ENCODE peak calls at places on chromosomes 11 and 22, in five cellular contexts. U, E, V, R and O are unnamed samples. For H3K36me3, the result is how much of the 10 kb centered on the place peaks cover.

GRCh38 chr11:75328426-75329277 is 22.8 kb downstream of the ARRB1 start:
- DNase-seq in R (peak), U (peak), E (peak), V (peak), O (peak)

GRCh38 chr22:30196141-30196866 is 50.3 kb downstream of the LIF start:
- DNase-seq in V (peak), R (peak), E (peak), U (peak), O (peak)

GRCh38 chr22:39183991-39184585 is 31.6 kb upstream of the CBX7 start:
- DNase-seq in V (no peak), R (no peak), U (no peak), E (peak), O (no peak)

GRCh38 chr22:45682069-45682468 is 10.4 kb downstream of the ATXN10 start:
- DNase-seq in V (no peak), R (no peak), E (no peak), U (no peak), O (no peak)

GRCh38 chr11:24575392-24575791 is 78.5 kb downstream of the LUZP2 start:
- DNase-seq in U (no peak), R (no peak), E (peak), V (no peak), O (no peak)

GRCh38 chr22:30423296-30423958 is 2.1 kb upstream of the MTFP1 start:
- DNase-seq in U (no peak), R (no peak), E (no peak), V (peak), O (no peak)

GRCh38 chr11:31757245-31757835 is 53.8 kb downstream of the PAX6 start:
- DNase-seq in R (no peak), U (no peak), E (no peak), V (no peak), O (no peak)

GRCh38 chr11:126497581-126498109 is 142.2 kb downstream of the ST3GAL4 start:
- DNase-seq in V (no peak), U (no peak), E (no peak), R (no peak), O (no peak)

GRCh38 chr22:23083315-23084021 is 13.1 kb downstream of the GNAZ start:
- DNase-seq in U (no peak), R (no peak), E (no peak), V (no peak), O (no peak)

GRCh38 chr11:96390403-96390830 is 604 bp downstream of the JRKL start:
- DNase-seq in R (no peak), V (no peak), E (peak), U (no peak), O (no peak)

GRCh38 chr11:8006349-8006977 is 19.3 kb downstream of the EIF3F start:
- DNase-seq in V (peak), E (peak), U (no peak), R (peak), O (peak)

GRCh38 chr11:76589945-76590630 is 80.5 kb downstream of the LRRC32 start:
- DNase-seq in E (no peak), V (no peak), R (no peak), U (no peak), O (no peak)

GRCh38 chr22:41041532-41041931 is 50.9 kb upstream of the EP300 start:
- DNase-seq in U (no peak), R (no peak), E (no peak), V (no peak), O (no peak)

GRCh38 chr11:68036717-68037239 is 2.0 kb upstream of the TCIRG1 start:
- DNase-seq in U (peak), R (peak), E (no peak), V (no peak), O (no peak)

GRCh38 chr11:113773092-113773415 is 438 bp downstream of the ZW10 start:
- DNase-seq in V (no peak), R (no peak), U (no peak), E (peak), O (peak)

GRCh38 chr22:43747877-43748276 is 64.2 kb downstream of the EFCAB6 start:
- DNase-seq in U (no peak), V (no peak), E (no peak), R (no peak), O (no peak)

GRCh38 chr11:32497951-32498350 is 62.6 kb upstream of the WT1 start:
- DNase-seq in E (no peak), R (no peak), U (no peak), V (peak), O (no peak)

GRCh38 chr11:82683029-82683428 is 50.6 kb downstream of the FAM181B start:
- DNase-seq in V (no peak), R (no peak), E (no peak), U (no peak), O (no peak)

GRCh38 chr11:69215216-69215615 is 59.5 kb downstream of the SMIM38 start:
- DNase-seq in V (no peak), E (no peak), R (no peak), U (no peak), O (no peak)

GRCh38 chr11:125228425-125228824 is 63.9 kb downstream of the PKNOX2 start:
- DNase-seq in R (no peak), U (no peak), V (no peak), E (no peak), O (no peak)

GRCh38 chr22:21646608-21647590 is 4.8 kb downstream of the SDF2L1 start:
- DNase-seq in R (peak), E (peak), U (peak), V (peak), O (peak)

GRCh38 chr11:73795925-73796632 is 8.4 kb downstream of the MRPL48 start:
- DNase-seq in R (no peak), U (no peak), V (no peak), E (no peak), O (no peak)

GRCh38 chr11:72233773-72234513 is 9.4 kb downstream of the INPPL1 start:
- DNase-seq in U (no peak), V (no peak), E (no peak), R (no peak), O (no peak)

GRCh38 chr11:32987851-32988250 is 27.8 kb upstream of the DEPDC7 start:
- DNase-seq in U (no peak), V (no peak), E (no peak), R (no peak), O (peak)

GRCh38 chr11:34174411-34175041 is 69.1 kb downstream of the NAT10 start:
- DNase-seq in E (peak), U (peak), V (peak), R (peak), O (peak)

GRCh38 chr11:33617672-33618362 is 82.8 kb downstream of the C11orf91 start:
- DNase-seq in V (no peak), E (no peak), U (no peak), R (no peak), O (no peak)

GRCh38 chr11:36012979-36013378 is 69.1 kb downstream of the LDLRAD3 start:
- DNase-seq in U (no peak), R (no peak), V (no peak), E (peak), O (no peak)

GRCh38 chr11:7591992-7592391 is 78.2 kb downstream of the PPFIBP2 start:
- DNase-seq in V (no peak), E (no peak), U (no peak), R (no peak), O (no peak)

GRCh38 chr11:65060913-65061408 is 2.6 kb upstream of the NAALADL1 start:
- DNase-seq in R (no peak), V (no peak), U (no peak), E (peak), O (no peak)

GRCh38 chr11:92153542-92153941 is 71.1 kb upstream of the FAT3 start:
- DNase-seq in U (no peak), E (no peak), R (no peak), V (no peak), O (no peak)

GRCh38 chr22:27269751-27270586 is 531.6 kb downstream of the MN1 start:
- DNase-seq in E (no peak), R (no peak), U (no peak), V (no peak), O (no peak)

GRCh38 chr11:61955031-61955415 is 4.9 kb downstream of the BEST1 start:
- DNase-seq in R (peak), E (peak), U (peak), V (peak), O (peak)

GRCh38 chr11:25449100-25449499 is 882.8 kb upstream of the ANO3 start:
- DNase-seq in E (no peak), U (no peak), R (no peak), V (no peak), O (no peak)

GRCh38 chr22:21038405-21038804 is 6.0 kb upstream of the SLC7A4 start:
- DNase-seq in U (no peak), R (no peak), V (no peak), E (peak), O (no peak)

DNA sequence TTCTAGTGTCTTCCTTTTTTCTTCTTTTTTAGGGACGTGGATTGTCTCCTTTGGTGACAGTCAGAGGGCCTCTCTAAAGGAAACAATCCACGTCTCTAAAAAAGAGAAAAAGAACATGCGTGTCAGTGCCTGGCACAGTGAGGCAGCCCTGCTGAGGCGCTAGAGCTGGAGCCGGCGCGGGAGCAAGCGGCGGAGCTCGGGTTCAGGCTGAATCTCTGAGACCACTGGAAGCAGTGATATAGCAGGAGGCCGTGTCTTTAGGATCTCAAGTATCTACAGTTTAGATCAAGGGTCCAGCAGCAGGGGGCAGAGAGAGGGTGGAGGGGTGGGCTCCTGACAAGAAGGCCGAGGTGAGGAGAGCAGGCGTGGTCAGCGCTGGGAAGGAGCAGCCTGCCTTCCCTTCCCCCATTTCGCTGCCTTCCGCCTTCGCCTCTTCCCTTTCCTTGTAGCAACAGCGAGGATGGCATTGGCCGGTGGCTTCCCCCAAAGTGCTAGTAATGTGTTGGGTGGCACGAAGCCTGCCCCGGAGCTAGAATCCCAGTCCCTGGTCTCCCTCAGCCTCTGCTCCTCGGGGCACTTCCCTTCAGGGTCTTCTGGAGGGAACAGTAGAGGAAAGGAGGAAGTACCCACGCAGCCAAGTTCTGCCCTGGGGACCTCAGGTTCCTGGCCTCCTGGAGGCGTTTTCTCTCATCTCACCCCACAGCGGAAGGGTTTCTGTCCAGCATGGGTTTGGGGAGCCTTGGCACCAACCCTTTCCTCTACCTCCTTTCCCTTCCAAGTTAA is 28.2 kb upstream of the RAB1B start:
- DNase-seq in U (no peak), E (no peak), R (no peak), V (no peak), O (no peak)
- H3K36me3 ChIP-seq in U (half or more), E (under half), R (under half), V (under half), O (under half)

GRCh38 chr11:16921019-16921418 is 93.2 kb downstream of the PLEKHA7 start:
- DNase-seq in V (no peak), U (no peak), R (no peak), E (no peak), O (no peak)

GRCh38 chr11:16912607-16913006 is 101.6 kb downstream of the PLEKHA7 start:
- DNase-seq in R (no peak), U (no peak), E (no peak), V (no peak), O (peak)

GRCh38 chr11:16920559-16920958 is 93.7 kb downstream of the PLEKHA7 start:
- DNase-seq in V (no peak), E (no peak), U (no peak), R (no peak), O (peak)

GRCh38 chr11:16917941-16918340 is 96.3 kb downstream of the PLEKHA7 start:
- DNase-seq in U (no peak), E (no peak), R (no peak), V (no peak), O (no peak)
- H3K27ac ChIP-seq in U (no peak), E (no peak), R (no peak), V (no peak), O (peak)

DNA sequence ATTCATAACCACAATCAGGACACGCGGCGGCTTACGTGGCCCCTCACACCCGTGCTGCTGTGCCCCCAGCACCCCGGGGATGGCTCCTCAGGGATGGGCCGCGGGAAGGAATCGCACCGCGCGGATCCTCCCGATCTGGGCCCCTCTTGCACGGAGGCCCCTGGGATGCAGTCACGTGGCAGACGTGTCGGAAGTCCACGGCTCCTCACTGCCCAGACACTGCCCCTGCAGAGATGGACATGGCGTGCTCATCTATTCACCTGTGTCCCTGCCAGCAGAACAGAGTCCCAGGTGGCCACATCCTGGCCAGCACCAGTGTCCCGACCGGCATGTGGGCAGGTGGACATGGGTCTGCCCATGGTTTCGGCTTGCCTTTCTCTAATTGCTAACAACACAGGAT is 12.8 kb downstream of the MOB2 start:
- DNase-seq in V (no peak), R (no peak), U (no peak), E (no peak), O (no peak)
- H3K36me3 ChIP-seq in V (under half), R (under half), U (half or more), E (under half), O (under half)

DNA sequence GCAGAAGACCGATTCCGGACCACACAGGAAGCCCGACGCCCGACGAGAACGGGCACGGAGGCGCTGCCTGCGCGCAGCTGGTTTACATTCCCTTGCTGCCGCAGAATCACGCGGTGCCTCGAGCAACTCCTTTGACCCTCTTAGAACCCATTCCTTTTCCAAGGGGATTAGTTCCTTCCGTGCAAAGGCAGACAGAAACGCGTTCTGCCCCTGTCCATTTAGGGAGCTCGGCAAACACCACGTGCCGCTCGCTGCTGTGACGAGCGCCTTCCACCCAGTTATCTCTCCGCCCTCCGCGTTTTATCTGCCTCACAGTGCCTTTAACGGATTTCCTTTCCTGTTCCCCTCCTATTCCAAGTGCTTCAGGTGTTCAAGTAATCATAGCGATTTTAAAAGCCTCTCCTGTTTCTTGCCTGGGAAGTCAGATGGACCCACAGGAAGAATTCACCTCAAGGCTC is 24.1 kb upstream of the MICAL3 start:
- DNase-seq in R (peak), V (no peak), U (no peak), E (peak), O (peak)
- H3K27ac ChIP-seq in R (no peak), V (peak), U (no peak), E (no peak), O (peak)

GRCh38 chr22:50229370-50229769 is 15.5 kb downstream of the TUBGCP6 start:
- DNase-seq in E (no peak), R (no peak), V (no peak), U (no peak), O (no peak)

GRCh38 chr22:50225200-50225969 is 19.4 kb downstream of the TUBGCP6 start:
- DNase-seq in V (no peak), U (no peak), R (no peak), E (no peak), O (no peak)

GRCh38 chr22:50226224-50227165 is 18.3 kb downstream of the TUBGCP6 start:
- DNase-seq in U (no peak), E (no peak), R (no peak), V (no peak), O (no peak)

GRCh38 chr22:50227588-50228215 is 17.1 kb downstream of the TUBGCP6 start:
- DNase-seq in V (no peak), E (no peak), U (no peak), R (no peak), O (no peak)

GRCh38 chr22:50228366-50228765 is 16.5 kb downstream of the TUBGCP6 start:
- DNase-seq in R (no peak), E (no peak), V (no peak), U (no peak), O (no peak)
- H3K36me3 ChIP-seq in R (under half), E (under half), V (under half), U (half or more), O (under half)